ENCODE peak calls at places on chromosome 7, in seven cellular contexts. J is neural crest cell; Z is NCI-H1092 treated with DMSO at 0.1 percent for 48 hours; D is mesothelial cell of epicardium; F is heart left ventricle; S is CD4-positive, alpha-beta T cell; W is T-cell. C is an unnamed sample.

GRCh38 chr7:131365876-131366275 is 38.2 kb downstream of the MKLN1 start:
- DNase-seq in S (no peak), J (no peak), W (no peak), D (no peak), F (no peak), Z (no peak), C (peak)

GRCh38 chr7:40996330-40996729 is 706.6 kb downstream of the INHBA start:
- DNase-seq in Z (no peak), D (no peak), W (no peak), S (no peak), J (no peak), F (no peak), C (no peak)

GRCh38 chr7:80170445-80170844 is 35.8 kb downstream of the GNAI1 start:
- DNase-seq in J (no peak), S (no peak), F (no peak), W (no peak), Z (no peak), D (no peak), C (no peak)

GRCh38 chr7:21200513-21200912 is 227.4 kb upstream of the SP4 start:
- DNase-seq in S (no peak), Z (no peak), J (no peak), W (no peak), D (no peak), F (no peak), C (no peak)

GRCh38 chr7:33722383-33723096 is 182.8 kb upstream of the BMPER start:
- DNase-seq in W (no peak), D (peak), S (no peak), Z (no peak), J (no peak), F (no peak), C (peak)

GRCh38 chr7:95545007-95545615 is 51.2 kb downstream of the PDK4 start:
- DNase-seq in S (no peak), W (no peak), J (no peak), Z (peak), F (no peak), D (no peak), C (peak)

GRCh38 chr7:74514131-74514591 is 60.5 kb downstream of the GTF2IRD1 start:
- DNase-seq in S (no peak), D (no peak), Z (peak), F (no peak), J (no peak), W (no peak), C (no peak)

GRCh38 chr7:40248681-40249080 is 113.9 kb downstream of the SUGCT start:
- DNase-seq in D (no peak), F (no peak), W (no peak), S (no peak), Z (no peak), J (no peak), C (no peak)

GRCh38 chr7:139232893-139233292 is 1.9 kb downstream of the UBN2 start:
- DNase-seq in Z (no peak), J (no peak), S (no peak), F (no peak), D (no peak), W (no peak), C (peak)

GRCh38 chr7:36440880-36441279 is 51.2 kb downstream of the ANLN start:
- DNase-seq in Z (no peak), F (no peak), J (no peak), S (no peak), D (no peak), W (no peak), C (peak)

GRCh38 chr7:101804642-101805401 is 12.6 kb upstream of the CUX1 start:
- DNase-seq in D (no peak), Z (no peak), J (no peak), S (peak), W (no peak), F (no peak), C (no peak)

GRCh38 chr7:106905734-106906133 is 40.7 kb downstream of the PIK3CG start:
- DNase-seq in Z (no peak), J (no peak), S (no peak), D (no peak), W (no peak), F (no peak), C (no peak)

GRCh38 chr7:21028186-21028989 is 241.7 kb upstream of the SP8 start:
- DNase-seq in D (no peak), F (no peak), S (no peak), W (no peak), J (peak), Z (peak), C (no peak)

GRCh38 chr7:8817448-8818036 is 384.1 kb downstream of the NXPH1 start:
- DNase-seq in D (peak), W (no peak), Z (no peak), S (no peak), J (no peak), F (no peak), C (no peak)

GRCh38 chr7:30752979-30753378 is 1.0 kb downstream of the INMT start:
- DNase-seq in F (peak), S (no peak), D (no peak), W (no peak), J (no peak), Z (no peak), C (peak)

GRCh38 chr7:23972057-23972456 is 262.0 kb downstream of the STK31 start:
- DNase-seq in S (no peak), Z (no peak), F (no peak), D (no peak), W (no peak), J (no peak), C (no peak)

GRCh38 chr7:158613481-158613880 is 25.9 kb upstream of the PTPRN2 start:
- DNase-seq in D (no peak), Z (peak), S (no peak), F (no peak), J (no peak), W (no peak), C (no peak)

GRCh38 chr7:98049034-98049433 is 57.6 kb upstream of the LMTK2 start:
- DNase-seq in J (no peak), Z (no peak), W (no peak), F (no peak), S (no peak), D (no peak), C (no peak)

GRCh38 chr7:130333832-130334231 is 10.8 kb upstream of the CPA5 start:
- DNase-seq in S (no peak), W (no peak), F (no peak), Z (no peak), D (no peak), J (no peak), C (no peak)

GRCh38 chr7:1806354-1806753 is 136.3 kb downstream of the ELFN1 start:
- DNase-seq in W (no peak), Z (no peak), S (no peak), J (no peak), F (no peak), D (peak), C (no peak)

GRCh38 chr7:35267372-35267771 is 13.5 kb upstream of the TBX20 start:
- DNase-seq in S (no peak), Z (no peak), W (no peak), D (no peak), F (no peak), J (no peak), C (no peak)

GRCh38 chr7:130758429-130759056 is 24.5 kb upstream of the KLF14 start:
- DNase-seq in W (no peak), S (no peak), D (no peak), J (no peak), F (no peak), Z (peak), C (peak)

GRCh38 chr7:92698237-92698841 is 108.1 kb upstream of the FAM133B start:
- DNase-seq in S (no peak), Z (peak), W (no peak), J (peak), F (peak), D (peak), C (peak)

GRCh38 chr7:29557954-29558353 is 5.7 kb upstream of the PRR15 start:
- DNase-seq in Z (no peak), J (no peak), F (no peak), S (no peak), W (no peak), D (no peak), C (peak)

GRCh38 chr7:17239046-17239445 is 59.4 kb upstream of the AHR start:
- DNase-seq in S (no peak), W (no peak), F (no peak), J (no peak), D (no peak), Z (no peak), C (no peak)